ENCODE peak calls at places on chromosomes 12 and 14, in ten cellular contexts. H is CD8-positive, alpha-beta T cell; B is HFF-Myc; I is pancreas; P is WTC11; G is pulmonary artery endothelial cell; L is stimulated activated effector memory CD8-positive, alpha-beta T cell treated with anti-CD3 and anti-CD28 coated beads, Interleukin-12 subunit alpha, Interleukin-12 subunit beta, amount 100 ng/mL, for 72 hours; T is GM03348; Z is NCI-H460; U is activated T-cell treated with anti-CD3 and anti-CD28 coated beads, Interleukin-2, amount 50 U/mL, for 4 hours. M is an unnamed sample.

GRCh38 chr14:28766505-28767238 is at the start of gene FOXG1:
- DNase-seq in L (no peak), G (no peak), H (no peak), I (no peak), U (no peak), B (no peak), Z (no peak), T (peak; percentile 53), P (peak; percentile 64), M (no peak)

GRCh38 chr14:92917956-92918355 is 5.0 kb upstream of the CHGA start:
- DNase-seq in Z (no peak), B (no peak), P (no peak), G (no peak), U (no peak), I (no peak), L (no peak), T (no peak), H (no peak), M (no peak)

GRCh38 chr14:105601360-105602242 is 75.2 kb downstream of the TMEM121 start:
- DNase-seq in P (no peak), B (no peak), G (no peak), I (no peak), Z (no peak), U (peak; percentile 3), T (no peak), L (no peak), H (no peak), M (no peak)

GRCh38 chr14:105021656-105022275 is 883 bp upstream of the CDCA4 start:
- DNase-seq in P (peak; percentile 60), L (no peak), Z (no peak), I (peak; percentile 43), G (no peak), B (no peak), U (peak; percentile 25), H (peak; percentile 31), T (peak; percentile 29), M (peak; percentile 47)

GRCh38 chr14:56474419-56475022 is 105.1 kb upstream of the TMEM260 start:
- DNase-seq in U (no peak), H (no peak), Z (peak; percentile 57), B (peak; percentile 17), P (no peak), G (no peak), L (no peak), I (no peak), T (peak; percentile 59), M (peak; percentile 79)

GRCh38 chr12:52741378-52742195 is 35.6 kb downstream of the KRT76 start:
- DNase-seq in H (peak; percentile 75), P (peak; percentile 84), Z (peak; percentile 63), T (peak; percentile 62), B (peak; percentile 31), U (peak; percentile 35), I (peak; percentile 62), G (no peak), L (peak; percentile 30), M (peak; percentile 60)

GRCh38 chr14:32225378-32225920 is 22.4 kb upstream of the RNU6-8 start:
- DNase-seq in U (no peak), Z (no peak), G (no peak), T (no peak), I (no peak), H (no peak), L (no peak), B (no peak), P (no peak), M (no peak)

GRCh38 chr12:118189761-118190181 is 53.8 kb downstream of the PEBP1 start:
- DNase-seq in U (no peak), T (peak; percentile 47), L (no peak), Z (no peak), G (no peak), P (peak; percentile 48), B (no peak), H (no peak), I (peak; percentile 38), M (peak; percentile 80)

GRCh38 chr12:98423963-98424362 is 91.4 kb upstream of the TMPO start:
- DNase-seq in B (no peak), L (no peak), Z (no peak), U (no peak), I (no peak), H (no peak), P (no peak), G (no peak), T (no peak), M (no peak)

M was measured in adipocyte.